ENCODE peak calls at places on chromosomes 12 and 14, in seven cellular contexts. V, P, E, H, C, D and W are unnamed samples.

GRCh38 chr14:61213116-61213720 is 67.9 kb downstream of the TMEM30B start:
- DNase-seq in E (no peak), V (peak; percentile 49), D (no peak), P (no peak), H (no peak), C (no peak), W (no peak)

GRCh38 chr14:103994535-103995184 is 52.3 kb upstream of the RD3L start:
- DNase-seq in E (no peak), D (no peak), C (no peak), P (no peak), V (peak; percentile 4), H (no peak), W (peak; percentile 48)

GRCh38 chr12:121955258-121956040 is 37.1 kb downstream of the CFAP251 start:
- DNase-seq in V (peak; percentile 41), P (no peak), D (no peak), E (peak; percentile 73), H (no peak), C (no peak), W (no peak)

GRCh38 chr12:104455594-104456416 is 943 bp upstream of the CHST11 start:
- DNase-seq in P (no peak), D (no peak), V (no peak), E (peak; percentile 37), C (no peak), H (no peak), W (no peak)

GRCh38 chr12:69066420-69067373 is 133.7 kb upstream of the CPM start:
- DNase-seq in H (peak; percentile 17), P (no peak), D (no peak), C (no peak), E (peak; percentile 73), V (no peak), W (no peak)

GRCh38 chr12:123265851-123266678 is 5.6 kb downstream of the CDK2AP1 start:
- DNase-seq in D (no peak), P (no peak), H (no peak), C (no peak), V (no peak), E (no peak), W (no peak)

GRCh38 chr14:44803239-44803905 is 158.4 kb downstream of the KLHL28 start:
- DNase-seq in H (no peak), E (peak; percentile 68), P (no peak), C (no peak), V (peak; percentile 64), D (no peak), W (peak; percentile 54)

GRCh38 chr14:51455041-51455835 is 196.5 kb upstream of the FRMD6 start:
- DNase-seq in V (no peak), H (no peak), D (no peak), C (no peak), P (no peak), E (peak; percentile 11), W (peak; percentile 27)

GRCh38 chr14:69996197-69996596 is 117.0 kb downstream of the SMOC1 start:
- DNase-seq in P (no peak), H (no peak), V (peak; percentile 88), C (no peak), D (no peak), E (no peak), W (peak; percentile 72)

GRCh38 chr12:4440187-4440941 is 5.3 kb downstream of the FGF6 start:
- DNase-seq in C (no peak), D (no peak), P (no peak), V (no peak), E (no peak), H (no peak), W (no peak)

GRCh38 chr12:64229796-64230195 is 7.7 kb upstream of the KICS2 start:
- DNase-seq in E (no peak), H (no peak), C (no peak), P (no peak), D (no peak), V (no peak), W (no peak)

GRCh38 chr12:121241203-121241970 is 31.5 kb downstream of the P2RX4 start:
- DNase-seq in D (no peak), H (no peak), C (no peak), E (no peak), P (no peak), V (no peak), W (no peak)

GRCh38 chr14:99628832-99629618 is 15.9 kb upstream of the HHIPL1 start:
- DNase-seq in P (peak; percentile 22), E (peak; percentile 75), V (peak; percentile 59), C (peak; percentile 90), H (no peak), D (peak; percentile 50), W (peak; percentile 79)

GRCh38 chr12:15151141-15152091 is 69.8 kb downstream of the RERG start:
- DNase-seq in E (peak; percentile 75), C (no peak), P (no peak), D (no peak), H (no peak), V (no peak), W (peak; percentile 20)

GRCh38 chr12:32918890-32919791 is 22.6 kb upstream of the PKP2 start:
- DNase-seq in E (peak; percentile 68), C (no peak), V (peak; percentile 27), D (no peak), P (no peak), H (no peak), W (peak; percentile 47)

GRCh38 chr14:77003960-77004710 is 24.4 kb downstream of the IRF2BPL start:
- DNase-seq in D (no peak), P (no peak), E (no peak), H (no peak), V (peak; percentile 85), C (no peak), W (peak; percentile 68)

GRCh38 chr14:22824711-22825359 is 4.9 kb upstream of the MRPL52 start:
- DNase-seq in V (peak; percentile 98), D (no peak), C (peak; percentile 76), P (no peak), E (no peak), H (no peak), W (peak; percentile 95)

GRCh38 chr12:57149309-57149900 is 2.0 kb upstream of the LRP1-AS start:
- DNase-seq in P (no peak), V (peak; percentile 61), C (peak; percentile 90), E (no peak), D (no peak), H (no peak), W (no peak)

GRCh38 chr14:55153951-55154350 is 24.9 kb downstream of the LGALS3 start:
- DNase-seq in D (no peak), C (no peak), H (no peak), V (no peak), P (no peak), E (peak; percentile 65), W (no peak)

GRCh38 chr12:91432079-91432478 is 249.5 kb upstream of the DCN start:
- DNase-seq in V (peak; percentile 12), D (no peak), P (no peak), E (no peak), H (no peak), C (no peak), W (peak; percentile 6)

GRCh38 chr12:130009961-130010360 is 106.1 kb upstream of the TMEM132D start:
- DNase-seq in E (no peak), H (no peak), C (no peak), V (no peak), D (no peak), P (no peak), W (no peak)

GRCh38 chr12:89863968-89864367 is 155.3 kb upstream of the ATP2B1 start:
- DNase-seq in P (no peak), C (no peak), E (no peak), V (no peak), D (peak; percentile 5), H (no peak), W (no peak)

GRCh38 chr14:69079188-69079742 is 73.7 kb downstream of the DCAF5 start:
- DNase-seq in E (no peak), P (no peak), D (no peak), H (no peak), V (peak; percentile 88), C (no peak), W (peak; percentile 58)

GRCh38 chr14:99507860-99508640 is 26.8 kb downstream of the CCNK start:
- DNase-seq in E (no peak), D (no peak), P (no peak), C (no peak), V (no peak), H (no peak), W (no peak)

GRCh38 chr12:113136990-113137511 is 1.5 kb upstream of the RASAL1 start:
- DNase-seq in E (no peak), D (no peak), V (no peak), P (no peak), H (no peak), C (peak; percentile 40), W (no peak)

GRCh38 chr12:114834621-114835020 is 150.6 kb upstream of the TBX3 start:
- DNase-seq in C (no peak), E (no peak), P (no peak), D (no peak), H (no peak), V (peak; percentile 46), W (peak; percentile 62)

GRCh38 chr14:79580414-79580813 is 630.9 kb downstream of the DIO2 start:
- DNase-seq in V (no peak), C (no peak), E (no peak), D (no peak), H (no peak), P (no peak), W (no peak)

GRCh38 chr12:4025420-4026358 is 152.5 kb upstream of the PARP11 start:
- DNase-seq in C (no peak), V (no peak), H (no peak), D (no peak), E (no peak), P (no peak), W (peak; percentile 29)